ENCODE peak calls at places on chromosomes 2 and 18, in ten cellular contexts. G, H, Y, Z, U, S, L, D, V and T are unnamed samples.
A peak's percentile ranks its signal among the peaks of the same experiment; 100 is the strongest.

GRCh38 chr18:67199993-67200617 is 316.4 kb downstream of the DSEL start:
- DNase-seq in G (peak; percentile 65), H (no peak), Y (peak; percentile 84), Z (peak; percentile 43), U (peak; percentile 10), S (no peak), L (no peak), D (peak; percentile 1), V (peak; percentile 73), T (no peak)

GRCh38 chr2:61759718-61760117 is 94.1 kb downstream of the FAM161A start:
- DNase-seq in G (peak; percentile 57), H (no peak), Y (peak; percentile 80), Z (peak; percentile 67), U (peak; percentile 16), S (no peak), L (no peak), D (peak; percentile 39), V (peak; percentile 71), T (no peak)

GRCh38 chr2:208820289-208820688 is 413.7 kb downstream of the PTH2R start:
- DNase-seq in G (peak; percentile 18), H (no peak), Y (no peak), Z (no peak), U (no peak), S (no peak), L (no peak), D (no peak), V (no peak), T (no peak)

GRCh38 chr2:106144621-106145331 is 49.3 kb downstream of the UXS1 start:
- DNase-seq in G (no peak), H (no peak), Y (no peak), Z (no peak), U (no peak), S (no peak), L (no peak), D (no peak), V (peak; percentile 58), T (no peak)

GRCh38 chr2:176789751-176790150 is 422.8 kb upstream of the HNRNPA3 start:
- DNase-seq in G (no peak), H (no peak), Y (no peak), Z (no peak), U (no peak), S (no peak), L (no peak), D (no peak), V (no peak), T (no peak)

GRCh38 chr2:95374916-95375471 is 27.5 kb upstream of the FAHD2A start:
- DNase-seq in G (no peak), H (no peak), Y (no peak), Z (peak; percentile 22), U (no peak), S (no peak), L (peak; percentile 24), D (no peak), V (peak; percentile 5), T (no peak)

GRCh38 chr2:190961918-190962487 is 52.0 kb downstream of the STAT1 start:
- DNase-seq in G (no peak), H (no peak), Y (peak; percentile 40), Z (peak; percentile 69), U (no peak), S (no peak), L (no peak), D (no peak), V (no peak), T (no peak)

GRCh38 chr2:226644342-226644957 is 155.2 kb downstream of the IRS1 start:
- DNase-seq in G (no peak), H (no peak), Y (peak; percentile 90), Z (peak; percentile 82), U (no peak), S (no peak), L (no peak), D (no peak), V (peak; percentile 78), T (no peak)

GRCh38 chr2:135052997-135053474 is 944 bp downstream of the RAB3GAP1 start:
- DNase-seq in G (no peak), H (no peak), Y (peak; percentile 14), Z (peak; percentile 4), U (no peak), S (no peak), L (no peak), D (no peak), V (no peak), T (no peak)

GRCh38 chr2:111219285-111219684 is 98.6 kb downstream of the BCL2L11 start:
- DNase-seq in G (no peak), H (no peak), Y (no peak), Z (peak; percentile 69), U (no peak), S (no peak), L (no peak), D (no peak), V (peak; percentile 54), T (no peak)

GRCh38 chr2:126889071-126889470 is 9.6 kb upstream of the TEX51 start:
- DNase-seq in G (no peak), H (no peak), Y (no peak), Z (no peak), U (no peak), S (no peak), L (peak; percentile 24), D (no peak), V (no peak), T (no peak)

GRCh38 chr2:116585654-116586053 is 1228.8 kb upstream of the DDX18 start:
- DNase-seq in G (no peak), H (no peak), Y (no peak), Z (no peak), U (no peak), S (no peak), L (no peak), D (no peak), V (no peak), T (no peak)

GRCh38 chr18:8088626-8089025 is 520.6 kb upstream of the RAB12 start:
- DNase-seq in G (no peak), H (no peak), Y (no peak), Z (no peak), U (no peak), S (no peak), L (no peak), D (no peak), V (no peak), T (no peak)

GRCh38 chr2:232322560-232323327 is 55.8 kb upstream of the ALPP start:
- DNase-seq in G (no peak), H (no peak), Y (no peak), Z (no peak), U (no peak), S (no peak), L (peak; percentile 31), D (no peak), V (no peak), T (no peak)

GRCh38 chr2:7016120-7016519 is 98.9 kb downstream of the RNF144A start:
- DNase-seq in G (no peak), H (no peak), Y (no peak), Z (no peak), U (no peak), S (no peak), L (no peak), D (no peak), V (no peak), T (no peak)

GRCh38 chr2:224360801-224361251 is 41.1 kb downstream of the FAM124B start:
- DNase-seq in G (peak; percentile 78), H (no peak), Y (no peak), Z (peak; percentile 27), U (no peak), S (no peak), L (no peak), D (no peak), V (peak; percentile 16), T (no peak)

GRCh38 chr2:224363281-224363680 is 38.6 kb downstream of the FAM124B start:
- DNase-seq in G (no peak), H (no peak), Y (no peak), Z (no peak), U (no peak), S (no peak), L (no peak), D (no peak), V (no peak), T (no peak)

GRCh38 chr2:224357098-224357901 is 44.6 kb downstream of the FAM124B start:
- DNase-seq in G (peak; percentile 72), H (no peak), Y (peak; percentile 79), Z (peak; percentile 32), U (no peak), S (peak; percentile 40), L (no peak), D (peak; percentile 47), V (peak; percentile 64), T (peak; percentile 56)

GRCh38 chr2:224362094-224362493 is 39.8 kb downstream of the FAM124B start:
- DNase-seq in G (no peak), H (no peak), Y (no peak), Z (no peak), U (no peak), S (no peak), L (no peak), D (no peak), V (no peak), T (no peak)

GRCh38 chr2:224359569-224359968 is 42.3 kb downstream of the FAM124B start:
- DNase-seq in G (peak; percentile 20), H (no peak), Y (peak; percentile 9), Z (no peak), U (no peak), S (no peak), L (no peak), D (no peak), V (no peak), T (no peak)
- TF ChIP-seq CTCF in G (peak; percentile 10), H (no peak), Y (peak; percentile 44), Z (peak; percentile 27), U (peak; percentile 44), S (no peak), L (no peak), D (peak; percentile 5), V (peak; percentile 49), T (no peak)

GRCh38 chr2:237968048-237968862 is 1.4 kb downstream of the UBE2F start:
- DNase-seq in G (peak; percentile 53), H (no peak), Y (peak; percentile 76), Z (peak; percentile 28), U (peak; percentile 58), S (peak; percentile 34), L (no peak), D (no peak), V (peak; percentile 57), T (no peak)
- TF ChIP-seq CTCF in G (no peak), H (peak; percentile 22), Y (no peak), Z (no peak), U (no peak), S (no peak), L (no peak), D (no peak), V (no peak), T (no peak)

GRCh38 chr18:63850010-63850409 is 37.5 kb upstream of the SERPINB2 start:
- DNase-seq in G (peak; percentile 70), H (no peak), Y (peak; percentile 53), Z (no peak), U (no peak), S (no peak), L (no peak), D (peak; percentile 5), V (no peak), T (no peak)
- TF ChIP-seq CTCF in G (peak; percentile 33), H (no peak), Y (peak; percentile 49), Z (peak; percentile 48), U (peak; percentile 70), S (no peak), L (peak; percentile 19), D (peak; percentile 31), V (peak; percentile 65), T (no peak)

DNA sequence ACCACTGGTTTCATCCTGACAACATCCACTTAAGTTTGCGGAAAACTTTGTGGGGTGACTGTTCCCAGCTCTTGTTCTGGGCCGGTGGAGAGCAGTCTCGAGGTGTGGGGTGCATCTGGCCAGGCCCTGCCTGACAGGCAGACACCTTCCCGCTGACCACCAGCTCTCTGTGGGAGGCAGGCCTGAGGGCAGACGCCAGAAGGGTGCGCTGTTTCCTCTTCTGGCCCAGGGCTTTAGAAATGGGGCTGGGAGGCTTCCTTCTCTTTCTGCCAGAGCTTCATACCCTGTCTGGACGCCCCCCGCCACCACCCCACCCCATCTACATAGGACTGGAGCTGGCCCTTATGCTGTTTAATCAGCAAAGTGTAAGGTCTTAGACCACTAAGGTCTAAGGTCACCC is 263.8 kb downstream of the LOXHD1 start:
- DNase-seq in G (no peak), H (no peak), Y (no peak), Z (no peak), U (no peak), S (no peak), L (no peak), D (no peak), V (no peak), T (no peak)
- TF ChIP-seq CTCF in G (no peak), H (no peak), Y (no peak), Z (no peak), U (no peak), S (no peak), L (no peak), D (no peak), V (peak; percentile 10), T (no peak)